ENCODE peak calls at places on chromosome 13, in five cellular contexts. One of them, this sample, is unnamed.

GRCh38 chr13:100573121-100573520 is 15.5 kb downstream of the GGACT start:
- DNase-seq in NCI-H2029: peak
- DNase-seq in activated CD4-positive, alpha-beta T cell treated with anti-CD3 and anti-CD28 coated beads, Interleukin-2, amount 50 U/mL, for 4 hours: peak
- DNase-seq in G401: peak
- DNase-seq in GM20000: peak
- DNase-seq in this sample: peak

GRCh38 chr13:98429081-98429480 is 147.8 kb downstream of the STK24 start:
- DNase-seq in NCI-H2029: no peak
- DNase-seq in activated CD4-positive, alpha-beta T cell treated with anti-CD3 and anti-CD28 coated beads, Interleukin-2, amount 50 U/mL, for 4 hours: no peak
- DNase-seq in G401: no peak
- DNase-seq in GM20000: no peak
- DNase-seq in this sample: no peak

GRCh38 chr13:111211789-111212516 is 96.8 kb downstream of the ARHGEF7 start:
- DNase-seq in NCI-H2029: no peak
- DNase-seq in activated CD4-positive, alpha-beta T cell treated with anti-CD3 and anti-CD28 coated beads, Interleukin-2, amount 50 U/mL, for 4 hours: no peak
- DNase-seq in G401: no peak
- DNase-seq in GM20000: no peak
- DNase-seq in this sample: no peak

GRCh38 chr13:51912091-51912490 is 50.3 kb downstream of the CCDC70 start:
- DNase-seq in NCI-H2029: no peak
- DNase-seq in activated CD4-positive, alpha-beta T cell treated with anti-CD3 and anti-CD28 coated beads, Interleukin-2, amount 50 U/mL, for 4 hours: no peak
- DNase-seq in G401: peak
- DNase-seq in GM20000: no peak
- DNase-seq in this sample: peak

GRCh38 chr13:44842158-44842557 is 147.1 kb downstream of the NUFIP1 start:
- DNase-seq in NCI-H2029: no peak
- DNase-seq in activated CD4-positive, alpha-beta T cell treated with anti-CD3 and anti-CD28 coated beads, Interleukin-2, amount 50 U/mL, for 4 hours: no peak
- DNase-seq in G401: no peak
- DNase-seq in GM20000: no peak
- DNase-seq in this sample: no peak

GRCh38 chr13:72127031-72127430 is 260.0 kb upstream of the DACH1 start:
- DNase-seq in NCI-H2029: no peak
- DNase-seq in activated CD4-positive, alpha-beta T cell treated with anti-CD3 and anti-CD28 coated beads, Interleukin-2, amount 50 U/mL, for 4 hours: no peak
- DNase-seq in G401: no peak
- DNase-seq in GM20000: no peak
- DNase-seq in this sample: no peak

GRCh38 chr13:52695856-52696255 is 43.2 kb downstream of the SUGT1 start:
- DNase-seq in NCI-H2029: no peak
- DNase-seq in activated CD4-positive, alpha-beta T cell treated with anti-CD3 and anti-CD28 coated beads, Interleukin-2, amount 50 U/mL, for 4 hours: no peak
- DNase-seq in G401: no peak
- DNase-seq in GM20000: peak
- DNase-seq in this sample: no peak

GRCh38 chr13:31179241-31179640 is 17.5 kb upstream of the HSPH1 start:
- DNase-seq in NCI-H2029: no peak
- DNase-seq in activated CD4-positive, alpha-beta T cell treated with anti-CD3 and anti-CD28 coated beads, Interleukin-2, amount 50 U/mL, for 4 hours: no peak
- DNase-seq in G401: no peak
- DNase-seq in GM20000: no peak
- DNase-seq in this sample: no peak

GRCh38 chr13:107138468-107138867 is 570.5 kb upstream of the ARGLU1 start:
- DNase-seq in NCI-H2029: no peak
- DNase-seq in activated CD4-positive, alpha-beta T cell treated with anti-CD3 and anti-CD28 coated beads, Interleukin-2, amount 50 U/mL, for 4 hours: no peak
- DNase-seq in G401: peak
- DNase-seq in GM20000: no peak
- DNase-seq in this sample: peak

GRCh38 chr13:94138831-94139230 is 340.7 kb downstream of the DCT start:
- DNase-seq in NCI-H2029: no peak
- DNase-seq in activated CD4-positive, alpha-beta T cell treated with anti-CD3 and anti-CD28 coated beads, Interleukin-2, amount 50 U/mL, for 4 hours: no peak
- DNase-seq in G401: no peak
- DNase-seq in GM20000: no peak
- DNase-seq in this sample: no peak

GRCh38 chr13:49303533-49304252 is 56.0 kb downstream of the CDADC1 start:
- DNase-seq in NCI-H2029: no peak
- DNase-seq in activated CD4-positive, alpha-beta T cell treated with anti-CD3 and anti-CD28 coated beads, Interleukin-2, amount 50 U/mL, for 4 hours: no peak
- DNase-seq in G401: no peak
- DNase-seq in GM20000: no peak
- DNase-seq in this sample: no peak

GRCh38 chr13:29577135-29578051 is 18.1 kb downstream of the SLC7A1 start:
- DNase-seq in NCI-H2029: no peak
- DNase-seq in activated CD4-positive, alpha-beta T cell treated with anti-CD3 and anti-CD28 coated beads, Interleukin-2, amount 50 U/mL, for 4 hours: no peak
- DNase-seq in G401: peak
- DNase-seq in GM20000: no peak
- DNase-seq in this sample: peak

GRCh38 chr13:25980255-25980654 is 71.6 kb downstream of the SHISA2 start:
- DNase-seq in NCI-H2029: peak
- DNase-seq in activated CD4-positive, alpha-beta T cell treated with anti-CD3 and anti-CD28 coated beads, Interleukin-2, amount 50 U/mL, for 4 hours: no peak
- DNase-seq in G401: peak
- DNase-seq in GM20000: no peak
- DNase-seq in this sample: no peak

GRCh38 chr13:74203576-74203975 is 69.4 kb upstream of the KLF12 start:
- DNase-seq in NCI-H2029: no peak
- DNase-seq in activated CD4-positive, alpha-beta T cell treated with anti-CD3 and anti-CD28 coated beads, Interleukin-2, amount 50 U/mL, for 4 hours: no peak
- DNase-seq in G401: no peak
- DNase-seq in GM20000: no peak
- DNase-seq in this sample: no peak

GRCh38 chr13:80591978-80592377 is 251.1 kb upstream of the SPRY2 start:
- DNase-seq in NCI-H2029: no peak
- DNase-seq in activated CD4-positive, alpha-beta T cell treated with anti-CD3 and anti-CD28 coated beads, Interleukin-2, amount 50 U/mL, for 4 hours: no peak
- DNase-seq in G401: no peak
- DNase-seq in GM20000: no peak
- DNase-seq in this sample: no peak

GRCh38 chr13:85247780-85248179 is 551.4 kb downstream of the SLITRK6 start:
- DNase-seq in NCI-H2029: no peak
- DNase-seq in activated CD4-positive, alpha-beta T cell treated with anti-CD3 and anti-CD28 coated beads, Interleukin-2, amount 50 U/mL, for 4 hours: no peak
- DNase-seq in G401: no peak
- DNase-seq in GM20000: no peak
- DNase-seq in this sample: no peak